ENCODE peak calls at places on chromosomes 12 and 14, in eight cellular contexts. One of them, this sample, is unnamed.

GRCh38 chr12:94327819-94328218 is 131.8 kb downstream of the CEP83 start:
- DNase-seq in left lung: no peak
- DNase-seq in suprapubic skin: no peak
- DNase-seq in heart right ventricle: no peak
- DNase-seq in brain microvascular endothelial cell: no peak
- DNase-seq in testis: no peak
- DNase-seq in cardiac muscle cell: no peak
- DNase-seq in stomach: no peak
- DNase-seq in this sample: no peak

GRCh38 chr12:42118136-42118879 is 26.4 kb downstream of the GXYLT1 start:
- DNase-seq in left lung: no peak
- DNase-seq in suprapubic skin: no peak
- DNase-seq in heart right ventricle: no peak
- DNase-seq in brain microvascular endothelial cell: no peak
- DNase-seq in testis: no peak
- DNase-seq in cardiac muscle cell: no peak
- DNase-seq in stomach: no peak
- DNase-seq in this sample: no peak

GRCh38 chr12:102120886-102121285 is 903 bp downstream of the PARPBP start:
- DNase-seq in left lung: no peak
- DNase-seq in suprapubic skin: no peak
- DNase-seq in heart right ventricle: no peak
- DNase-seq in brain microvascular endothelial cell: peak; percentile 3
- DNase-seq in testis: no peak
- DNase-seq in cardiac muscle cell: no peak
- DNase-seq in stomach: no peak
- DNase-seq in this sample: no peak

GRCh38 chr14:32985881-32986280 is 47.2 kb downstream of the NPAS3 start:
- DNase-seq in left lung: no peak
- DNase-seq in suprapubic skin: no peak
- DNase-seq in heart right ventricle: peak; percentile 22
- DNase-seq in brain microvascular endothelial cell: no peak
- DNase-seq in testis: peak; percentile 48
- DNase-seq in cardiac muscle cell: no peak
- DNase-seq in stomach: no peak
- DNase-seq in this sample: no peak

GRCh38 chr14:23141706-23142467 is 22.8 kb upstream of the CEBPE start:
- DNase-seq in left lung: no peak
- DNase-seq in suprapubic skin: no peak
- DNase-seq in heart right ventricle: peak; percentile 73
- DNase-seq in brain microvascular endothelial cell: peak; percentile 4
- DNase-seq in testis: peak; percentile 72
- DNase-seq in cardiac muscle cell: no peak
- DNase-seq in stomach: peak; percentile 79
- DNase-seq in this sample: no peak

GRCh38 chr12:64390275-64390851 is at the start of gene C12orf56:
- DNase-seq in left lung: peak; percentile 78
- DNase-seq in suprapubic skin: no peak
- DNase-seq in heart right ventricle: peak; percentile 14
- DNase-seq in brain microvascular endothelial cell: no peak
- DNase-seq in testis: no peak
- DNase-seq in cardiac muscle cell: peak; percentile 34
- DNase-seq in stomach: no peak
- DNase-seq in this sample: no peak

GRCh38 chr12:6157482-6157881 is 33.0 kb upstream of the VWF start:
- DNase-seq in left lung: no peak
- DNase-seq in suprapubic skin: no peak
- DNase-seq in heart right ventricle: no peak
- DNase-seq in brain microvascular endothelial cell: no peak
- DNase-seq in testis: no peak
- DNase-seq in cardiac muscle cell: no peak
- DNase-seq in stomach: no peak
- DNase-seq in this sample: no peak

GRCh38 chr12:31966558-31967205 is 7.5 kb downstream of the RESF1 start:
- DNase-seq in left lung: no peak
- DNase-seq in suprapubic skin: no peak
- DNase-seq in heart right ventricle: no peak
- DNase-seq in brain microvascular endothelial cell: no peak
- DNase-seq in testis: no peak
- DNase-seq in cardiac muscle cell: no peak
- DNase-seq in stomach: no peak
- DNase-seq in this sample: no peak

GRCh38 chr12:45655186-45655585 is 74.3 kb upstream of the ARID2 start:
- DNase-seq in left lung: no peak
- DNase-seq in suprapubic skin: no peak
- DNase-seq in heart right ventricle: no peak
- DNase-seq in brain microvascular endothelial cell: peak; percentile 29
- DNase-seq in testis: no peak
- DNase-seq in cardiac muscle cell: peak; percentile 15
- DNase-seq in stomach: no peak
- DNase-seq in this sample: no peak

GRCh38 chr12:27297576-27297975 is 35.1 kb upstream of the BMAL2 start:
- DNase-seq in left lung: no peak
- DNase-seq in suprapubic skin: no peak
- DNase-seq in heart right ventricle: no peak
- DNase-seq in brain microvascular endothelial cell: no peak
- DNase-seq in testis: no peak
- DNase-seq in cardiac muscle cell: no peak
- DNase-seq in stomach: no peak
- DNase-seq in this sample: no peak

GRCh38 chr14:21098134-21098891 is at the start of gene ZNF219:
- DNase-seq in left lung: peak; percentile 85
- DNase-seq in suprapubic skin: no peak
- DNase-seq in heart right ventricle: peak; percentile 68
- DNase-seq in brain microvascular endothelial cell: no peak
- DNase-seq in testis: peak; percentile 75
- DNase-seq in cardiac muscle cell: peak; percentile 81
- DNase-seq in stomach: peak; percentile 53
- DNase-seq in this sample: no peak

GRCh38 chr12:77213316-77213715 is 147.9 kb upstream of the E2F7 start:
- DNase-seq in left lung: no peak
- DNase-seq in suprapubic skin: no peak
- DNase-seq in heart right ventricle: no peak
- DNase-seq in brain microvascular endothelial cell: no peak
- DNase-seq in testis: no peak
- DNase-seq in cardiac muscle cell: peak; percentile 23
- DNase-seq in stomach: peak; percentile 36
- DNase-seq in this sample: no peak

GRCh38 chr14:19729763-19730162 is 13.6 kb upstream of the OR4Q3 start:
- DNase-seq in left lung: no peak
- DNase-seq in suprapubic skin: no peak
- DNase-seq in heart right ventricle: no peak
- DNase-seq in brain microvascular endothelial cell: no peak
- DNase-seq in testis: no peak
- DNase-seq in cardiac muscle cell: no peak
- DNase-seq in stomach: no peak
- DNase-seq in this sample: no peak

GRCh38 chr12:83807906-83808305 is 1104.7 kb downstream of the SLC6A15 start:
- DNase-seq in left lung: no peak
- DNase-seq in suprapubic skin: no peak
- DNase-seq in heart right ventricle: no peak
- DNase-seq in brain microvascular endothelial cell: no peak
- DNase-seq in testis: no peak
- DNase-seq in cardiac muscle cell: no peak
- DNase-seq in stomach: no peak
- DNase-seq in this sample: no peak

GRCh38 chr12:2801044-2801783 is 6.4 kb downstream of the FKBP4 start:
- DNase-seq in left lung: no peak
- DNase-seq in suprapubic skin: no peak
- DNase-seq in heart right ventricle: peak; percentile 34
- DNase-seq in brain microvascular endothelial cell: no peak
- DNase-seq in testis: no peak
- DNase-seq in cardiac muscle cell: no peak
- DNase-seq in stomach: peak; percentile 56
- DNase-seq in this sample: no peak

GRCh38 chr14:100317897-100318808 is 5.0 kb upstream of the SLC25A47 start:
- DNase-seq in left lung: peak; percentile 96
- DNase-seq in suprapubic skin: no peak
- DNase-seq in heart right ventricle: peak; percentile 83
- DNase-seq in brain microvascular endothelial cell: peak; percentile 35
- DNase-seq in testis: peak; percentile 81
- DNase-seq in cardiac muscle cell: peak; percentile 55
- DNase-seq in stomach: peak; percentile 74
- DNase-seq in this sample: no peak

GRCh38 chr14:69859591-69859990 is 19.6 kb upstream of the SMOC1 start:
- DNase-seq in left lung: no peak
- DNase-seq in suprapubic skin: no peak
- DNase-seq in heart right ventricle: no peak
- DNase-seq in brain microvascular endothelial cell: no peak
- DNase-seq in testis: no peak
- DNase-seq in cardiac muscle cell: no peak
- DNase-seq in stomach: no peak
- DNase-seq in this sample: no peak

GRCh38 chr12:51954465-51955361 is 3.2 kb downstream of the ACVR1B start:
- DNase-seq in left lung: no peak
- DNase-seq in suprapubic skin: no peak
- DNase-seq in heart right ventricle: no peak
- DNase-seq in brain microvascular endothelial cell: no peak
- DNase-seq in testis: no peak
- DNase-seq in cardiac muscle cell: no peak
- DNase-seq in stomach: peak; percentile 44
- DNase-seq in this sample: no peak
- H3K27me3 ChIP-seq in left lung: no peaks in the 10 kb centered on the region
- H3K27me3 ChIP-seq in suprapubic skin: no peaks in the 10 kb centered on the region
- H3K27me3 ChIP-seq in heart right ventricle: no peaks in the 10 kb centered on the region
- H3K27me3 ChIP-seq in brain microvascular endothelial cell: no peaks in the 10 kb centered on the region
- H3K27me3 ChIP-seq in testis: no peaks in the 10 kb centered on the region
- H3K27me3 ChIP-seq in cardiac muscle cell: no peaks in the 10 kb centered on the region
- H3K27me3 ChIP-seq in stomach: no peaks in the 10 kb centered on the region
- H3K27me3 ChIP-seq in this sample: peaks cover 2% of the 10 kb centered on the region

GRCh38 chr14:26987734-26988363 is 390.0 kb upstream of the NOVA1 start:
- DNase-seq in left lung: no peak
- DNase-seq in suprapubic skin: no peak
- DNase-seq in heart right ventricle: no peak
- DNase-seq in brain microvascular endothelial cell: no peak
- DNase-seq in testis: no peak
- DNase-seq in cardiac muscle cell: no peak
- DNase-seq in stomach: no peak
- DNase-seq in this sample: no peak

GRCh38 chr14:26982071-26982470 is 384.2 kb upstream of the NOVA1 start:
- DNase-seq in left lung: no peak
- DNase-seq in suprapubic skin: no peak
- DNase-seq in heart right ventricle: no peak
- DNase-seq in brain microvascular endothelial cell: no peak
- DNase-seq in testis: no peak
- DNase-seq in cardiac muscle cell: no peak
- DNase-seq in stomach: no peak
- DNase-seq in this sample: no peak

GRCh38 chr14:26984318-26985177 is 386.7 kb upstream of the NOVA1 start:
- DNase-seq in left lung: no peak
- DNase-seq in suprapubic skin: peak; percentile 62
- DNase-seq in heart right ventricle: no peak
- DNase-seq in brain microvascular endothelial cell: peak; percentile 16
- DNase-seq in testis: peak; percentile 88
- DNase-seq in cardiac muscle cell: peak; percentile 81
- DNase-seq in stomach: peak; percentile 62
- DNase-seq in this sample: no peak
- TF ChIP-seq CTCF in left lung: peak; percentile 53
- TF ChIP-seq CTCF in suprapubic skin: peak; percentile 50
- TF ChIP-seq CTCF in heart right ventricle: peak; percentile 65
- TF ChIP-seq CTCF in brain microvascular endothelial cell: peak; percentile 82
- TF ChIP-seq CTCF in testis: peak; percentile 68
- TF ChIP-seq CTCF in cardiac muscle cell: peak; percentile 83
- TF ChIP-seq CTCF in stomach: peak; percentile 61
- TF ChIP-seq CTCF in this sample: peak; percentile 58

DNA sequence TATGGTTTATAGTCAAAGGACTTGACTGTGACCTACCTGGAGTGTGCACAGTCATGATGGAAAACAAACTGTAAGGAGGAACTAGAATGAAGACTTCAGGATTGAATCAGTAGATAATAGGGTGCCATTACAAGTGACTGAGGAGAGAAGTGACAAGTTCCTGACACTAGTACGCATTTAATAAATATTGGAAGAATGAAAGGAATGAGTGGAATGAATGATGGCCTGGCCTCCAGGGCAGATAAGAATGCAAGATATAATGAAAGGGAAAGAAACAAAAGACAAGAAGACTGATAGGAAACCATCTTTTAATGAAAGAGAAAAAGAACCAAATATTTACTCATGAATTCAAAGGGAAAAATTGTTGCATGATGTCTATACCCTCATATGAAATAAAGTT is 44.7 kb upstream of the NEDD1 start:
- DNase-seq in left lung: no peak
- DNase-seq in suprapubic skin: no peak
- DNase-seq in heart right ventricle: no peak
- DNase-seq in brain microvascular endothelial cell: no peak
- DNase-seq in testis: no peak
- DNase-seq in cardiac muscle cell: no peak
- DNase-seq in stomach: no peak
- DNase-seq in this sample: no peak
- H3K4me3 ChIP-seq in left lung: no peak overlapping the region
- H3K4me3 ChIP-seq in suprapubic skin: no peak overlapping the region
- H3K4me3 ChIP-seq in heart right ventricle: no peak overlapping the region
- H3K4me3 ChIP-seq in brain microvascular endothelial cell: no peak overlapping the region
- H3K4me3 ChIP-seq in testis: no peak overlapping the region
- H3K4me3 ChIP-seq in cardiac muscle cell: no peak overlapping the region
- H3K4me3 ChIP-seq in stomach: no peak overlapping the region
- H3K4me3 ChIP-seq in this sample: no peak overlapping the region

GRCh38 chr14:98897605-98898309 is 374.2 kb downstream of the BCL11B start:
- DNase-seq in left lung: no peak
- DNase-seq in suprapubic skin: no peak
- DNase-seq in heart right ventricle: no peak
- DNase-seq in brain microvascular endothelial cell: no peak
- DNase-seq in testis: no peak
- DNase-seq in cardiac muscle cell: no peak
- DNase-seq in stomach: no peak
- DNase-seq in this sample: no peak

GRCh38 chr14:98890556-98891340 is 381.2 kb downstream of the BCL11B start:
- DNase-seq in left lung: no peak
- DNase-seq in suprapubic skin: no peak
- DNase-seq in heart right ventricle: no peak
- DNase-seq in brain microvascular endothelial cell: no peak
- DNase-seq in testis: peak; percentile 88
- DNase-seq in cardiac muscle cell: peak; percentile 53
- DNase-seq in stomach: peak; percentile 55
- DNase-seq in this sample: no peak

GRCh38 chr14:98893675-98894074 is 378.3 kb downstream of the BCL11B start:
- DNase-seq in left lung: no peak
- DNase-seq in suprapubic skin: no peak
- DNase-seq in heart right ventricle: no peak
- DNase-seq in brain microvascular endothelial cell: no peak
- DNase-seq in testis: no peak
- DNase-seq in cardiac muscle cell: no peak
- DNase-seq in stomach: no peak
- DNase-seq in this sample: no peak

GRCh38 chr14:98896476-98896875 is 375.5 kb downstream of the BCL11B start:
- DNase-seq in left lung: no peak
- DNase-seq in suprapubic skin: no peak
- DNase-seq in heart right ventricle: no peak
- DNase-seq in brain microvascular endothelial cell: no peak
- DNase-seq in testis: no peak
- DNase-seq in cardiac muscle cell: no peak
- DNase-seq in stomach: no peak
- DNase-seq in this sample: no peak

DNA sequence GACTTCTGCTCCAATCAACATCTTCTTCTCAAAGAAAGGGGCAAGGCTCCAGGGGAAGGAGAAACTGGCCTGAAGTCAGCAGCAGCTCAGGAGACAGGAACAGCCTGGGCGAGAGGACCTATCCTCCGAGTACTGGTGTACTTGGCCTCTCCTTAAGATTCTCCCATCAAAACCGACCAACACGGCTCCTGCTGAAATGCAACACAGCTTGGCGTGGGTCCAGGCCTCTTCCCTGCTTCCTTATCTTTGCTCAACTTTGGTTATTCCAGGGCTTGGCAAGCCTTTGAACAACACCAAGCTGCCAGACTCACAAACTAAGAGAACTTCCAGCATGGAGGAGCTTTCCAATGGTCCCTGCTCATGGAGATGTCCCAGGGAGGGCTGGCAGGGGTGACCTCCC is 377.4 kb downstream of the BCL11B start:
- DNase-seq in left lung: no peak
- DNase-seq in suprapubic skin: no peak
- DNase-seq in heart right ventricle: no peak
- DNase-seq in brain microvascular endothelial cell: no peak
- DNase-seq in testis: peak; percentile 72
- DNase-seq in cardiac muscle cell: no peak
- DNase-seq in stomach: no peak
- DNase-seq in this sample: no peak
- H3K27me3 ChIP-seq in left lung: no peaks in the 10 kb centered on the region
- H3K27me3 ChIP-seq in suprapubic skin: no peaks in the 10 kb centered on the region
- H3K27me3 ChIP-seq in heart right ventricle: no peaks in the 10 kb centered on the region
- H3K27me3 ChIP-seq in brain microvascular endothelial cell: no peaks in the 10 kb centered on the region
- H3K27me3 ChIP-seq in testis: no peaks in the 10 kb centered on the region
- H3K27me3 ChIP-seq in cardiac muscle cell: no peaks in the 10 kb centered on the region
- H3K27me3 ChIP-seq in stomach: no peaks in the 10 kb centered on the region
- H3K27me3 ChIP-seq in this sample: no peaks in the 10 kb centered on the region